ENCODE peak calls at places on chromosomes 5 and 9, in eight cellular contexts. One of them, this sample, is unnamed.

GRCh38 chr5:35354751-35355150 is 124.5 kb upstream of the PRLR start:
- DNase-seq in SJSA1: no peak
- DNase-seq in fibroblast of pulmonary artery: no peak
- DNase-seq in colonic mucosa: no peak
- DNase-seq in right atrium auricular region: no peak
- DNase-seq in endothelial cell of umbilical vein: no peak
- DNase-seq in ovary: no peak
- DNase-seq in fibroblast of the aortic adventitia: no peak
- DNase-seq in this sample: no peak

GRCh38 chr5:18764161-18764560 is 1129.9 kb downstream of the TAF11L14 start:
- DNase-seq in SJSA1: no peak
- DNase-seq in fibroblast of pulmonary artery: no peak
- DNase-seq in colonic mucosa: no peak
- DNase-seq in right atrium auricular region: no peak
- DNase-seq in endothelial cell of umbilical vein: no peak
- DNase-seq in ovary: no peak
- DNase-seq in fibroblast of the aortic adventitia: no peak
- DNase-seq in this sample: no peak

GRCh38 chr9:114172981-114173833 is 17.9 kb downstream of the COL27A1 start:
- DNase-seq in SJSA1: no peak
- DNase-seq in fibroblast of pulmonary artery: peak; percentile 57
- DNase-seq in colonic mucosa: no peak
- DNase-seq in right atrium auricular region: no peak
- DNase-seq in endothelial cell of umbilical vein: no peak
- DNase-seq in ovary: peak; percentile 54
- DNase-seq in fibroblast of the aortic adventitia: no peak
- DNase-seq in this sample: no peak

GRCh38 chr5:669111-669841 is 23.9 kb downstream of the TPPP start:
- DNase-seq in SJSA1: no peak
- DNase-seq in fibroblast of pulmonary artery: peak; percentile 16
- DNase-seq in colonic mucosa: no peak
- DNase-seq in right atrium auricular region: no peak
- DNase-seq in endothelial cell of umbilical vein: peak; percentile 22
- DNase-seq in ovary: no peak
- DNase-seq in fibroblast of the aortic adventitia: no peak
- DNase-seq in this sample: no peak

GRCh38 chr5:132486318-132487094 is 4.1 kb downstream of the IRF1 start:
- DNase-seq in SJSA1: no peak
- DNase-seq in fibroblast of pulmonary artery: no peak
- DNase-seq in colonic mucosa: peak; percentile 11
- DNase-seq in right atrium auricular region: peak; percentile 52
- DNase-seq in endothelial cell of umbilical vein: no peak
- DNase-seq in ovary: no peak
- DNase-seq in fibroblast of the aortic adventitia: no peak
- DNase-seq in this sample: no peak

GRCh38 chr9:109329274-109330258 is 8.7 kb upstream of the EPB41L4B start:
- DNase-seq in SJSA1: peak; percentile 52
- DNase-seq in fibroblast of pulmonary artery: peak; percentile 63
- DNase-seq in colonic mucosa: peak; percentile 80
- DNase-seq in right atrium auricular region: peak; percentile 84
- DNase-seq in endothelial cell of umbilical vein: no peak
- DNase-seq in ovary: peak; percentile 80
- DNase-seq in fibroblast of the aortic adventitia: peak; percentile 78
- DNase-seq in this sample: no peak

GRCh38 chr9:129898205-129898604 is 62.9 kb downstream of the USP20 start:
- DNase-seq in SJSA1: no peak
- DNase-seq in fibroblast of pulmonary artery: peak; percentile 50
- DNase-seq in colonic mucosa: peak; percentile 44
- DNase-seq in right atrium auricular region: no peak
- DNase-seq in endothelial cell of umbilical vein: peak; percentile 26
- DNase-seq in ovary: no peak
- DNase-seq in fibroblast of the aortic adventitia: peak; percentile 24
- DNase-seq in this sample: no peak

GRCh38 chr5:108259306-108259705 is 122.6 kb downstream of the FBXL17 start:
- DNase-seq in SJSA1: peak; percentile 29
- DNase-seq in fibroblast of pulmonary artery: peak; percentile 27
- DNase-seq in colonic mucosa: no peak
- DNase-seq in right atrium auricular region: no peak
- DNase-seq in endothelial cell of umbilical vein: peak; percentile 85
- DNase-seq in ovary: no peak
- DNase-seq in fibroblast of the aortic adventitia: peak; percentile 45
- DNase-seq in this sample: no peak

GRCh38 chr5:16321284-16321683 is 141.7 kb upstream of the MARCHF11 start:
- DNase-seq in SJSA1: no peak
- DNase-seq in fibroblast of pulmonary artery: no peak
- DNase-seq in colonic mucosa: no peak
- DNase-seq in right atrium auricular region: no peak
- DNase-seq in endothelial cell of umbilical vein: no peak
- DNase-seq in ovary: no peak
- DNase-seq in fibroblast of the aortic adventitia: no peak
- DNase-seq in this sample: no peak

GRCh38 chr5:101418735-101419134 is 515.7 kb upstream of the ST8SIA4 start:
- DNase-seq in SJSA1: peak; percentile 20
- DNase-seq in fibroblast of pulmonary artery: peak; percentile 3
- DNase-seq in colonic mucosa: no peak
- DNase-seq in right atrium auricular region: no peak
- DNase-seq in endothelial cell of umbilical vein: peak; percentile 67
- DNase-seq in ovary: no peak
- DNase-seq in fibroblast of the aortic adventitia: peak; percentile 25
- DNase-seq in this sample: no peak

GRCh38 chr5:132526974-132527564 is 16.3 kb downstream of the IL5 start:
- DNase-seq in SJSA1: no peak
- DNase-seq in fibroblast of pulmonary artery: no peak
- DNase-seq in colonic mucosa: no peak
- DNase-seq in right atrium auricular region: no peak
- DNase-seq in endothelial cell of umbilical vein: no peak
- DNase-seq in ovary: no peak
- DNase-seq in fibroblast of the aortic adventitia: no peak
- DNase-seq in this sample: no peak

GRCh38 chr5:157172408-157172807 is 6.3 kb upstream of the GARIN3 start:
- DNase-seq in SJSA1: no peak
- DNase-seq in fibroblast of pulmonary artery: no peak
- DNase-seq in colonic mucosa: no peak
- DNase-seq in right atrium auricular region: peak; percentile 13
- DNase-seq in endothelial cell of umbilical vein: no peak
- DNase-seq in ovary: no peak
- DNase-seq in fibroblast of the aortic adventitia: no peak
- DNase-seq in this sample: peak; percentile 69

GRCh38 chr5:92505145-92505544 is 1075.9 kb downstream of the NR2F1-AS1 start:
- DNase-seq in SJSA1: no peak
- DNase-seq in fibroblast of pulmonary artery: peak; percentile 37
- DNase-seq in colonic mucosa: no peak
- DNase-seq in right atrium auricular region: no peak
- DNase-seq in endothelial cell of umbilical vein: peak; percentile 87
- DNase-seq in ovary: no peak
- DNase-seq in fibroblast of the aortic adventitia: peak; percentile 16
- DNase-seq in this sample: no peak

GRCh38 chr9:18474778-18475177 is 825 bp downstream of the ADAMTSL1 start:
- DNase-seq in SJSA1: no peak
- DNase-seq in fibroblast of pulmonary artery: peak; percentile 73
- DNase-seq in colonic mucosa: no peak
- DNase-seq in right atrium auricular region: no peak
- DNase-seq in endothelial cell of umbilical vein: peak; percentile 57
- DNase-seq in ovary: no peak
- DNase-seq in fibroblast of the aortic adventitia: peak; percentile 92
- DNase-seq in this sample: no peak
- H3K4me3 ChIP-seq in SJSA1: no peak overlapping the region
- H3K4me3 ChIP-seq in fibroblast of pulmonary artery: peak overlapping the region; percentile 50
- H3K4me3 ChIP-seq in colonic mucosa: no peak overlapping the region
- H3K4me3 ChIP-seq in right atrium auricular region: no peak overlapping the region
- H3K4me3 ChIP-seq in endothelial cell of umbilical vein: peak overlapping the region; percentile 38
- H3K4me3 ChIP-seq in ovary: no peak overlapping the region
- H3K4me3 ChIP-seq in fibroblast of the aortic adventitia: peak overlapping the region; percentile 84
- H3K4me3 ChIP-seq in this sample: no peak overlapping the region

DNA sequence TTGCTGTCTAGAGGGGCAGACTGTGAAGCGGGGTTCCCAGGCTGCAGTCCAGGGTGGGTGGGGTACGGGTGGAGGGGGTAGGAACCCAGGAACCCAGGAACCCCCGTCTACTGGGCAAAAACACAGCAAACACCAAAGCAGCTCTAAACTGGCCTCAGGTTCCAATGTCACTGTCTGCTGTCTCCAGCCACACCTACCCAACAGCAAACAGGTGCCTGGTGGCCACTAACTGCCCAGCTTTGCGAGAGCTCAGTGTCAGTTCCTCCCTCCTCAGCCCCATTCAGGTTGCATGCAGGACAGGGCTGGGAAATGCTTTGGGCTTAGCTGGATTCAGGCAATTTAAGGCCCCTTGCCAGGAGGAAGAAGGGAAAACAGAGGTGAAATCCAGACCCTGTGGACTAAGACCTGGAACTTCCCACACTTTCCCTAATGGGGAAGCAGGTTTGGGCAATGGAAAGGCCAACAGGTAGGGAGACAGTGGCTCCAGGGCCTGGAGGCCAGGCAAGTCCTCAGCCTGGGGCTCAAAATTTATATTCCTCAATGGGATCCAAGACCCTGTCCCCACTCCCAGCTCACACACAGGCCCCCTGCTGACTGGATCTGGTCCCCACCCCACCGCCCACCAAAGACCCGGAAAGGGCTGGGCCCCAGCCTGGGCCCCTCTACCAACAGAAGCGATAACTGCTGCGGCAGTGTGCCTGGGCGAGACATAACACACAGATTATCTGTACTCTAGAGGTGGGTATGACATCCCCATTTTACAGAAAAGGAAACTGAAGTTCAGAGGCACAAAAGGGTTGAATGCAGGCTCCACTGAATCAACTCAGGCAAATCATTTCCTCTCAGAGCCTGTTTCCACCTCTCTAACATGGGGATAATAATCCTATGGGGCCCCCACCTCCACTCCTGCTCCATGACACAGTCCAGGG is 3.6 kb downstream of the EEIG1 start:
- DNase-seq in SJSA1: no peak
- DNase-seq in fibroblast of pulmonary artery: no peak
- DNase-seq in colonic mucosa: peak; percentile 71
- DNase-seq in right atrium auricular region: no peak
- DNase-seq in endothelial cell of umbilical vein: no peak
- DNase-seq in ovary: no peak
- DNase-seq in fibroblast of the aortic adventitia: no peak
- DNase-seq in this sample: no peak
- H3K4me3 ChIP-seq in SJSA1: no peak overlapping the region
- H3K4me3 ChIP-seq in fibroblast of pulmonary artery: peak overlapping the region; percentile 86
- H3K4me3 ChIP-seq in colonic mucosa: peak overlapping the region; percentile 83
- H3K4me3 ChIP-seq in right atrium auricular region: peak overlapping the region; percentile 86
- H3K4me3 ChIP-seq in endothelial cell of umbilical vein: no peak overlapping the region
- H3K4me3 ChIP-seq in ovary: peak overlapping the region; percentile 89
- H3K4me3 ChIP-seq in fibroblast of the aortic adventitia: peak overlapping the region; percentile 86
- H3K4me3 ChIP-seq in this sample: no peak overlapping the region

GRCh38 chr9:123348317-123348992 is 7.5 kb upstream of the CRB2 start:
- DNase-seq in SJSA1: no peak
- DNase-seq in fibroblast of pulmonary artery: no peak
- DNase-seq in colonic mucosa: no peak
- DNase-seq in right atrium auricular region: no peak
- DNase-seq in endothelial cell of umbilical vein: no peak
- DNase-seq in ovary: no peak
- DNase-seq in fibroblast of the aortic adventitia: no peak
- DNase-seq in this sample: no peak
- H3K4me3 ChIP-seq in SJSA1: no peak overlapping the region
- H3K4me3 ChIP-seq in fibroblast of pulmonary artery: no peak overlapping the region
- H3K4me3 ChIP-seq in colonic mucosa: no peak overlapping the region
- H3K4me3 ChIP-seq in right atrium auricular region: no peak overlapping the region
- H3K4me3 ChIP-seq in endothelial cell of umbilical vein: no peak overlapping the region
- H3K4me3 ChIP-seq in ovary: no peak overlapping the region
- H3K4me3 ChIP-seq in fibroblast of the aortic adventitia: no peak overlapping the region
- H3K4me3 ChIP-seq in this sample: no peak overlapping the region

DNA sequence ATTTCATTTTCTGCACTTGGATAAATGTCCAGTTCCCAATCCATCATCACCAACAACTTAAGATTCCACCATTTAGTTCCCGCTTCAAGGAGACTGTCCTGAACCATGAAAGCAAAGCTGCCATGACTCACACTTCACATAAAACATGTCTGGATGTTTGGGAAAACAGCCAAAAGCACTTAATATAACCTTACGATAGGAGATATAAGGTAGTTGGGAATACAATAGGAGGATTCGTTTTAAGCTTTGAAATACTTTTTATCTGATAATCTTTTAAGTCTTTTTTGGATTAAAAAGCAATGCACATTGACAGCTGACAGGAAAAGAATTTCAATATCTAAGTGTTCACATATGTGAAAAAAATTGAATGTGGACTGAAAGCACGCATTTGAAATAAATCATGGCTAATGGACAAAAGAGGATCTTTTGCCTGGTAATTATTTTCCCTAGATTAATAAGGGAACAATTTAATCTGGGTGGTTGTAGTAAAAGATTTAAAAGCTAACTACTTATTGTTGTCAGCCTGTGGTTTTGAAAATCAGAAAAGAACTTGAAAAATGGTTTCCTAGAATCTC is 17.3 kb upstream of the TGFBI start:
- DNase-seq in SJSA1: peak; percentile 78
- DNase-seq in fibroblast of pulmonary artery: peak; percentile 83
- DNase-seq in colonic mucosa: no peak
- DNase-seq in right atrium auricular region: no peak
- DNase-seq in endothelial cell of umbilical vein: peak; percentile 89
- DNase-seq in ovary: no peak
- DNase-seq in fibroblast of the aortic adventitia: peak; percentile 79
- DNase-seq in this sample: no peak
- H3K4me3 ChIP-seq in SJSA1: no peak overlapping the region
- H3K4me3 ChIP-seq in fibroblast of pulmonary artery: no peak overlapping the region
- H3K4me3 ChIP-seq in colonic mucosa: no peak overlapping the region
- H3K4me3 ChIP-seq in right atrium auricular region: no peak overlapping the region
- H3K4me3 ChIP-seq in endothelial cell of umbilical vein: no peak overlapping the region
- H3K4me3 ChIP-seq in ovary: no peak overlapping the region
- H3K4me3 ChIP-seq in fibroblast of the aortic adventitia: no peak overlapping the region
- H3K4me3 ChIP-seq in this sample: no peak overlapping the region